ENCODE peak calls at places on chromosome 15, in five cellular contexts. J is mesothelial cell of epicardium, I is T-helper 1 cell, B is ELF-1, K is GM13977. H is an unnamed sample.

GRCh38 chr15:64681424-64682024 is 93.9 kb downstream of the RBPMS2 start:
- DNase-seq in J (no peak), I (no peak), B (peak), K (peak), H (peak)

GRCh38 chr15:98728811-98729160 is 80.4 kb downstream of the IGF1R start:
- DNase-seq in J (no peak), I (no peak), B (no peak), K (no peak), H (no peak)

GRCh38 chr15:32838820-32839219 is 121.0 kb downstream of the GREM1 start:
- DNase-seq in J (no peak), I (no peak), B (no peak), K (no peak), H (no peak)

GRCh38 chr15:62566248-62566647 is 401.2 kb upstream of the C2CD4B start:
- DNase-seq in J (no peak), I (no peak), B (no peak), K (no peak), H (no peak)

GRCh38 chr15:75027551-75027950 is 4.2 kb downstream of the PPCDC start:
- DNase-seq in J (no peak), I (no peak), B (no peak), K (no peak), H (no peak)

GRCh38 chr15:66566963-66567531 is 1.2 kb upstream of the LCTL start:
- DNase-seq in J (peak), I (peak), B (peak), K (peak), H (peak)

GRCh38 chr15:26970712-26971210 is at the start of gene GABRG3:
- DNase-seq in J (peak), I (no peak), B (peak), K (no peak), H (no peak)

GRCh38 chr15:40909662-40910625 is 15.7 kb downstream of the VPS18 start:
- DNase-seq in J (no peak), I (no peak), B (peak), K (no peak), H (no peak)

GRCh38 chr15:91928676-91929075 is 75.2 kb downstream of the SLCO3A1 start:
- DNase-seq in J (no peak), I (no peak), B (no peak), K (no peak), H (no peak)

GRCh38 chr15:60479711-60480110 is 769 bp upstream of the ICE2 start:
- DNase-seq in J (no peak), I (no peak), B (no peak), K (peak), H (no peak)

GRCh38 chr15:90419738-90420487 is 31.9 kb downstream of the IQGAP1 start:
- DNase-seq in J (no peak), I (no peak), B (no peak), K (no peak), H (no peak)

GRCh38 chr15:90895571-90896117 is 7.5 kb upstream of the MAN2A2 start:
- DNase-seq in J (no peak), I (no peak), B (no peak), K (no peak), H (no peak)

GRCh38 chr15:64857421-64857820 is 15.7 kb downstream of the PLEKHO2 start:
- DNase-seq in J (no peak), I (no peak), B (no peak), K (no peak), H (no peak)

GRCh38 chr15:48800811-48801460 is 9.9 kb downstream of the CEP152 start:
- DNase-seq in J (no peak), I (no peak), B (no peak), K (no peak), H (no peak)

GRCh38 chr15:89469331-89470107 is 26.9 kb downstream of the RHCG start:
- DNase-seq in J (no peak), I (no peak), B (peak), K (no peak), H (no peak)

GRCh38 chr15:51382787-51383186 is 41.3 kb downstream of the GLDN start:
- DNase-seq in J (no peak), I (no peak), B (peak), K (peak), H (no peak)

H was measured in immature natural killer cell.